ENCODE peak calls at places on chromosome 14, in eight cellular contexts. N, V, C, Y, G, J, W and A are unnamed samples.

GRCh38 chr14:89669209-89669608 is 252.2 kb upstream of the FOXN3 start:
- DNase-seq in N (no peak), V (no peak), C (no peak), Y (no peak), G (peak; percentile 42), J (no peak), W (no peak), A (peak; percentile 34)

GRCh38 chr14:68285421-68286179 is 466.0 kb downstream of the RAD51B start:
- DNase-seq in N (no peak), V (no peak), C (no peak), Y (no peak), G (peak; percentile 31), J (no peak), W (no peak), A (peak; percentile 23)

GRCh38 chr14:101049942-101050341 is 146.4 kb upstream of the RTL1 start:
- DNase-seq in N (no peak), V (no peak), C (no peak), Y (no peak), G (no peak), J (no peak), W (no peak), A (no peak)

GRCh38 chr14:77102154-77102553 is 4.1 kb downstream of the CIPC start:
- DNase-seq in N (no peak), V (no peak), C (no peak), Y (no peak), G (no peak), J (no peak), W (no peak), A (peak; percentile 55)

GRCh38 chr14:53619625-53620324 is 336.9 kb downstream of the BMP4 start:
- DNase-seq in N (no peak), V (no peak), C (no peak), Y (no peak), G (no peak), J (no peak), W (no peak), A (no peak)

GRCh38 chr14:79424462-79424861 is 786.8 kb downstream of the DIO2 start:
- DNase-seq in N (no peak), V (no peak), C (no peak), Y (no peak), G (no peak), J (no peak), W (no peak), A (no peak)

GRCh38 chr14:77508249-77508648 is 9.6 kb upstream of the ISM2 start:
- DNase-seq in N (no peak), V (no peak), C (no peak), Y (no peak), G (no peak), J (no peak), W (peak; percentile 91), A (no peak)

GRCh38 chr14:100849432-100849831 is 23.5 kb downstream of the MEG3 start:
- DNase-seq in N (no peak), V (no peak), C (no peak), Y (no peak), G (no peak), J (no peak), W (no peak), A (no peak)

GRCh38 chr14:76924363-76925151 is 98.3 kb downstream of the LRRC74A start:
- DNase-seq in N (no peak), V (peak; percentile 18), C (no peak), Y (no peak), G (no peak), J (peak; percentile 85), W (peak; percentile 36), A (no peak)

GRCh38 chr14:102752239-102752847 is 24.9 kb upstream of the TRAF3 start:
- DNase-seq in N (no peak), V (no peak), C (no peak), Y (no peak), G (no peak), J (no peak), W (no peak), A (no peak)

GRCh38 chr14:59570122-59570521 is 6.5 kb downstream of the CCDC175 start:
- DNase-seq in N (no peak), V (no peak), C (no peak), Y (no peak), G (no peak), J (no peak), W (no peak), A (no peak)

GRCh38 chr14:35146711-35147149 is 24.4 kb downstream of the PRORP start:
- DNase-seq in N (no peak), V (no peak), C (no peak), Y (no peak), G (no peak), J (no peak), W (peak; percentile 72), A (no peak)

GRCh38 chr14:20035938-20036337 is at the start of gene OR4K13:
- DNase-seq in N (no peak), V (no peak), C (no peak), Y (no peak), G (no peak), J (no peak), W (no peak), A (no peak)

GRCh38 chr14:30983858-30984257 is 41.6 kb upstream of the AP4S1 start:
- DNase-seq in N (no peak), V (no peak), C (no peak), Y (no peak), G (no peak), J (no peak), W (no peak), A (no peak)

GRCh38 chr14:101200650-101201516 is 297.4 kb upstream of the RTL1 start:
- DNase-seq in N (peak; percentile 17), V (no peak), C (peak; percentile 75), Y (peak; percentile 54), G (peak; percentile 14), J (peak; percentile 13), W (no peak), A (no peak)

DNA sequence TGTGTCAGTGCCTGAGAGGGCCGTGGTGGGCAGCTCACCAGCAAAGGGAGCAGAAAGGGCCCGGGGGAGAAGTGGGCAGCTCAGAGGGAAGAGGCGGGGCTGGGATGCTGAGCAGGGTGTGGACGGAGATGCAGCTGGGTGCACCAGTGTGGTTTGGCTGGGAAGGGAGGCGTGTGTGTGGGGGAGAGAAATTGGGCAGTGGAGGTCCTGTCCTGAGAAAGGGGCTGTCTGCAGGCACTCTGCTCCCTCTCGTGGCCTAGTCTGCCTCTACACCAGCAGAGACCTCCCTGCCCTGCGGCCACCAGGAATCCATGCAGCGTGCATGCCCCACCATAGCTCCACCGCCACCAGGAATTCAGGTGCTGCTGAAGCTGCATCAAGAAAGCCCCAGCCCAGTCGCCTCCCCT is 6.4 kb downstream of the TMEM121 start:
- DNase-seq in N (no peak), V (peak; percentile 52), C (no peak), Y (peak; percentile 58), G (no peak), J (peak; percentile 62), W (peak; percentile 56), A (no peak)
- TF ChIP-seq EP300 in N (no peak), V (no peak), C (no peak), Y (no peak), G (no peak), J (no peak), W (no peak), A (no peak)

DNA sequence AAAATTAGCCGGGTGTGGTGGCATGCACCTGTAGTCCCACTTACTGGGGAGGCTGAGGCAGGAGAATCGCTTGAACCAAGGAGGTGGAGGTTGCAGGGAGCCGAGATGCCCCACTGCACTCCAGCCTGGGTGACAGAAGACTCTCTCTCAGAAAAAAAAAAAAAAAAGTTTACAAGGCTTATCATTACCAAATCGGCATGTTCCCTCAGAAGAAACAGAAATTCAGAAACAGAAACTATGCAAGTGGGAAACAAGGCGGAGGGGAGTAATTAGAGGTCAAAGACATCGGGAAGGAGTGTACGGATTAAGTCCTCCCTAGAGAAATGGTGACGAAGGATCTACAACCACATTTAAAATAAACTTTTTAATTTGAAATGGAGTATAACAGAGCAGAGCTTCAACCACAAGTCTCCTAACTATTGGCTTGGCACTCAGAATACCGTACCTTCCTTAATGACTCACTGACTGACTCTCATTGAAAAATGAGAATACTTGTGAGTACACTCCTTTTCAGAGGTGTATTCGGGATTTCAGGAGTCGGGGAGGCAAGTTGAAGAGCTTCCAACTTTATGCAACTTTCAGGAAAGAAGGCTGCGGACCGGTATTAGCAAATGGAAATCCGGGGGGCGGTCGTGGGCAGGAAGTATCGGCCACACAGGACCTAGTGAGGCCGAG is 922 bp downstream of the ENTPD5 start:
- DNase-seq in N (no peak), V (no peak), C (no peak), Y (no peak), G (no peak), J (no peak), W (peak; percentile 32), A (no peak)
- TF ChIP-seq POLR2AphosphoS5 in N (no peak), V (no peak), C (no peak), Y (no peak), G (no peak), J (no peak), W (no peak), A (no peak)

DNA sequence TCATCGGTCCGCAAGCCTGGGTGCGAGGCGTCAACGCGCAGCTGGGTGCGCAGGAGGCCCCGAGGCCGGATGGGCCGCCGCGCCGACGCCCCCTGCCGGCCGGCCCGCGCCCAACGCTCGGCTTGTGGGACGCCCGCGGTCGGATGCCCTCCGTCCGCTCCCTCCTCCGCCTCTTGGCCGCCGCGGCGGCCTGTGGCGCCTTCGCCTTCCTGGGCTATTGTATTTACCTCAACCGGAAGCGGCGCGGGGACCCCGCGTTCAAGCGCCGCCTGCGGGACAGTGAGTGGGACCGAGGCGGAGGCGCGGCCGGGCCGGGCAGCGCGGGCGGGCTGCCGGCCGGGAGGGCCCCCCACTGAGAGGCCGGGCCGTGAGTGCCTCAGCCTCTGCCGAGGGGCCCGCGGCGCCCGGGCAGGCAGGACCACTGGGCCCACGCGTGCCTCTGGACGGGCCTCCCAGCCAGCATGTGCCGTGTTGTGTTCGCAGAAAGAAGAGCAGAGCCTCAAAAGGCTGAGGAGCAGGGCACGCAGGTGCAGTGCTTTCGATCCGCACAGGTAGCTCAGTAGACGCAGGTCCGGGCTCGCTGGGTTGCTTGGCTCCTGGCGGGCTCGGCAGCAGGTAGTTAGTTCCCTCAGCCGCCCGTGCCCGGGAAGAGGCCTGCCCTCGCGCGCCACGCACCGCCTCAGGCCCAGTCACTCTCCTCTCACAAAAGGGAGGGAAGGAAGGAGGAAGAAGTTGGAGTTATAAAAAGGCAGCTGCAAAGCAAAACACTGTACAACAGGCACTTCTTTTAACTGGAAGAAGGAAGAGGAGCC is at the start of gene TOMM20L:
- DNase-seq in N (peak; percentile 79), V (peak; percentile 60), C (peak; percentile 92), Y (peak; percentile 77), G (peak; percentile 78), J (peak; percentile 95), W (peak; percentile 72), A (peak; percentile 80)
- TF ChIP-seq EP300 in N (no peak), V (no peak), C (no peak), Y (no peak), G (no peak), J (no peak), W (no peak), A (no peak)

DNA sequence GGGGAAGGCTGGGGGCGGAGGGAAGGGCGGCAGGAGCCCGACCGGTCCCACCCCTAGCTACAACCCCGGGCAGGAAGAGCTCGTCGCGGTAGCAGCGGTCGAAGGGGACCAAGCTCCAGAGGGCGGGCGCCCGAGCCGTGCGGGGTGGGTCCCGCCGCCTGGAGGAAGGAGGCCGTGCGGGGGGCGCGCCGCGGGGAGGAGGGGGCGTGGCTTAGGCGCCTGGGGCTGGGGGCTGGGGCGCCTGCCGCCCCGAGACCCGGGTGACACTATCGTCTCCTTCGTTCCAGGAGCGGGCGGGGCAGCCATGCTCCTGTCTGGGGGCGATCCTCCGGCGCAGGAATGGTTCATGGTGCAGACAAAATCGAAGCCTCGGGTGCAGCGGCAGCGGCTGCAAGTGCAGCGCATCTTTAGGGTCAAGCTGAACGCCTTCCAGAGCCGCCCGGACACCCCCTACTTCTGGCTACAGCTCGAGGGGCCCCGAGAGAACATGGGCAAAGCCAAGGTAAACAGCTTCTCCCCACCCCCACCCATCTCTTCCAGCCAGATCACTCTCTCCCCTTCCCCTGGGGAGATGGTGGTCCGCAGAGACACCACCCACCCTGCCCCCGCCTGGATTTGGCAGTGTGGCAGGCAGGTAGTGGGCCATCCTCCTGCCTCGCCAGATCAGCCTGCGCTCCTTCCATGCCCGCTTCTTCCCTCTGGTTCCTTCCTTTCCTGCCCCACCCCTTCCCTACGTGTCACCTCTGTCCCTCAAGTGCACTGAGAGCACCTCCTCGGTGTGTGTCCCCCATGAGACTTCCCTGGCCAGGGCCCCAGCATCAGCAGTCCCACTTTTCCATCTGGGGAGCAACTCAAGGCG is at the start of gene NYNRIN:
- DNase-seq in N (peak; percentile 40), V (peak; percentile 85), C (no peak), Y (peak; percentile 82), G (peak; percentile 35), J (peak; percentile 87), W (no peak), A (peak; percentile 62)
- TF ChIP-seq POLR2AphosphoS5 in N (no peak), V (no peak), C (peak; percentile 44), Y (peak; percentile 23), G (no peak), J (peak; percentile 19), W (no peak), A (peak; percentile 20)